ENCODE peak calls at places on chromosomes 16 and 17, in five cellular contexts. One of them, this sample, is unnamed.

GRCh38 chr17:82517230-82517865 is 2.2 kb upstream of the FOXK2 start:
- DNase-seq in K562: no peak
- DNase-seq in fibroblast of mammary gland: peak; percentile 66
- DNase-seq in stomach: peak; percentile 49
- DNase-seq in cardiac fibroblast: no peak
- DNase-seq in this sample: no peak

GRCh38 chr16:46555981-46556380 is 65.2 kb downstream of the SHCBP1 start:
- DNase-seq in K562: no peak
- DNase-seq in stomach: no peak
- DNase-seq in cardiac fibroblast: peak; percentile 31
- DNase-seq in fibroblast of mammary gland: peak; percentile 5
- DNase-seq in this sample: no peak

GRCh38 chr17:19705771-19706770 is 10.3 kb downstream of the SLC47A2 start:
- DNase-seq in stomach: no peak
- DNase-seq in cardiac fibroblast: no peak
- DNase-seq in K562: peak; percentile 1
- DNase-seq in fibroblast of mammary gland: no peak
- DNase-seq in this sample: no peak

GRCh38 chr17:82332669-82333278 is 792 bp downstream of the SECTM1 start:
- DNase-seq in cardiac fibroblast: peak; percentile 62
- DNase-seq in K562: peak; percentile 76
- DNase-seq in fibroblast of mammary gland: peak; percentile 61
- DNase-seq in stomach: peak; percentile 56
- DNase-seq in this sample: no peak

GRCh38 chr16:81445926-81446317 is 1.3 kb downstream of the CMIP start:
- DNase-seq in K562: no peak
- DNase-seq in cardiac fibroblast: no peak
- DNase-seq in stomach: no peak
- DNase-seq in fibroblast of mammary gland: no peak
- DNase-seq in this sample: no peak

GRCh38 chr16:11056090-11056988 is 112.0 kb downstream of the CLEC16A start:
- DNase-seq in fibroblast of mammary gland: no peak
- DNase-seq in K562: no peak
- DNase-seq in cardiac fibroblast: peak; percentile 51
- DNase-seq in stomach: no peak
- DNase-seq in this sample: no peak

GRCh38 chr17:2087597-2088211 is 32.8 kb downstream of the HIC1 start:
- DNase-seq in stomach: no peak
- DNase-seq in cardiac fibroblast: peak; percentile 53
- DNase-seq in K562: no peak
- DNase-seq in fibroblast of mammary gland: peak; percentile 64
- DNase-seq in this sample: no peak

GRCh38 chr17:18143044-18143936 is 34.7 kb downstream of the MYO15A start:
- DNase-seq in fibroblast of mammary gland: peak; percentile 30
- DNase-seq in cardiac fibroblast: peak; percentile 31
- DNase-seq in stomach: no peak
- DNase-seq in K562: peak; percentile 45
- DNase-seq in this sample: no peak

GRCh38 chr17:17269926-17270773 is 10.9 kb downstream of the COPS3 start:
- DNase-seq in K562: no peak
- DNase-seq in stomach: no peak
- DNase-seq in cardiac fibroblast: peak; percentile 10
- DNase-seq in fibroblast of mammary gland: peak; percentile 13
- DNase-seq in this sample: no peak

GRCh38 chr17:28282596-28282995 is 36.4 kb upstream of the TMEM97 start:
- DNase-seq in stomach: no peak
- DNase-seq in K562: no peak
- DNase-seq in cardiac fibroblast: peak; percentile 92
- DNase-seq in fibroblast of mammary gland: peak; percentile 95
- DNase-seq in this sample: no peak

GRCh38 chr16:1330260-1330914 is 3.1 kb upstream of the BAIAP3 start:
- DNase-seq in fibroblast of mammary gland: no peak
- DNase-seq in stomach: no peak
- DNase-seq in K562: no peak
- DNase-seq in cardiac fibroblast: no peak
- DNase-seq in this sample: no peak

GRCh38 chr17:27891841-27892240 is 1.3 kb downstream of the LYRM9 start:
- DNase-seq in fibroblast of mammary gland: no peak
- DNase-seq in K562: no peak
- DNase-seq in stomach: no peak
- DNase-seq in cardiac fibroblast: no peak
- DNase-seq in this sample: no peak

GRCh38 chr16:68434654-68435210 is 13.6 kb downstream of the SMPD3 start:
- DNase-seq in cardiac fibroblast: no peak
- DNase-seq in fibroblast of mammary gland: no peak
- DNase-seq in stomach: peak; percentile 54
- DNase-seq in K562: no peak
- DNase-seq in this sample: no peak

DNA sequence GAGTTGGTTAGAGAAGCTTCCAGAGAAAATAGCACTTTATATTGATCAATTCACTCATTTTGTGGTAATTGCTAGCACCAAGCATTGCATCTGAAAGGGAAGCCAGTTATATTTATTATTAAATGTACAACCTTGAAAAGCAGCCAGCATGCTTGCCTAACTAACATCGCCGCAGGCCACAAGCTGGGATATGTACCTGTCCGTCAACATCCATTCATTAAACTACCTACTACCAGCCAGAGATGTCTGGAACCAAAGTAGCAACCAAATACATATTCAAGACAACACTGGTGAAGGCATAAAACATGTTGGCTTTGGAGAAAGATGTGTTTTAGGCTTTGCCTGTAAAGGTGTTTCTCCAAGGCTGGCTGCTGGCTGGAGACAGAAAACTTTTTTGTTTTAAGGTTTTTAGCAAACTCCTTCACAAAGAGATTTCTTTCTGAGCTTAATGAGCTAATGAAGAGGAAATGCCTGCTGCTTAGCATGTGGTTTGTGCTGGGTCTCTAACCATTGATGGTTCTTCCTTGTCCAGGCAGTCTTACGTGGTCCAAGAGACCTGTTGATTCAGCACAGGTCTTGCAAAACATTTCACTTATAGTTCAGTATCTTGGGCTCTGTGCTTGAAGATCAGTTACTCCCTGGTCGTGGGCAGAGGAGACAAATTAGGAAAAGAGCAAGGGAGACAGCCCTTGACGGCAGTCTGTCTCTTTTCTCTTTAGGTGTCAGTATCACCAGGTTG is 3.1 kb downstream of the ITPRIPL2 start:
- DNase-seq in fibroblast of mammary gland: peak; percentile 61
- DNase-seq in stomach: no peak
- DNase-seq in K562: no peak
- DNase-seq in cardiac fibroblast: peak; percentile 52
- DNase-seq in this sample: no peak
- H3K4me3 ChIP-seq in fibroblast of mammary gland: peak overlapping the region; percentile 71
- H3K4me3 ChIP-seq in stomach: no peak overlapping the region
- H3K4me3 ChIP-seq in K562: no peak overlapping the region
- H3K4me3 ChIP-seq in cardiac fibroblast: peak overlapping the region; percentile 16
- H3K4me3 ChIP-seq in this sample: peak overlapping the region; percentile 69

GRCh38 chr17:74424658-74425057 is 7.2 kb upstream of the GPRC5C start:
- DNase-seq in stomach: no peak
- DNase-seq in fibroblast of mammary gland: no peak
- DNase-seq in cardiac fibroblast: no peak
- DNase-seq in K562: no peak
- DNase-seq in this sample: no peak
- H3K4me3 ChIP-seq in stomach: no peak overlapping the region
- H3K4me3 ChIP-seq in fibroblast of mammary gland: no peak overlapping the region
- H3K4me3 ChIP-seq in cardiac fibroblast: no peak overlapping the region
- H3K4me3 ChIP-seq in K562: no peak overlapping the region
- H3K4me3 ChIP-seq in this sample: no peak overlapping the region

DNA sequence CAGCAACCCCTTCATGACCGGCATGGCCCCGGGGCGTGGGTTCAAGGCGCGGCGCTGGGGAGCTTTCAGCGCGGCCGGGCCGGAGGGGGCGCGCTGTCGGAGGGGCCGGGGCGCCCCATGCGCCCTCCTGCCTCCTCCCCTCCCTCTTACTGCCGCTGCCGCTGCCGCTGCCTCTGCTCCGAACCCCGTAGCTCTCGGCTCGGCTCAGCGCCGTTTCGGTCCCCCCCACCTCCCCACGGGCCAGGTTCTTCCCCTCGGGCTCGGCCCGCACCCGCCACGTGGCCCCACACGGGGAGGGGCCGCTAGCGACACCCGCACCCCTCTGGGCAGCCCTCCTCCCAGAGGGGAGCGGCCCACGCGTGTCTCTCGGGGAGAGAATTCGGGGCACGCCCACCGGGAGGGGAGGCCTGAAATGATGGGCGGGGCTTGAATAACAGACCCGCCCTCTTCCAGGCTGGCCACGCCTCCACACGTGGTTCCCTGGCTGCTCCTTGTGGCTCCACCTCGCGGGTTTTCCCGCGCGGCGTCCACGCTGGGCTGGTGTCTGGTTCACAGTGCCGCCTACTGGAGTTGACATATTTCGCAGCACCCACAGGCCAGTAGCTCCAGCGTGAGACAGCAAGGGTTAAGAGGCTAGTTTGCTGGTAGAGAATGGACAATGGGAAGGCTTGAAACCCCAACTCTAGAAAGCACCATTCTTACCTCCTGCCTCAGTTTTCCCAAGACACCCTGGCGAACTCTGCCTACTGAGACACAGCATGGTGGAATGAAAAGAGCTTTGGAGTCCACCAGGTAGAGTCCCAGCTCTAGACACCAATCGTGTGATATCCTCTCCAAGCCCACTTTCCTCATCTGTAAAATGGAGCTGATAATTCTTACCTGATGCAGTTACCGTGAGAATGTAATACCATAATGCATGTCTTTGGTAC is at the start of gene KCNH4:
- DNase-seq in stomach: peak; percentile 81
- DNase-seq in fibroblast of mammary gland: peak; percentile 72
- DNase-seq in K562: peak; percentile 98
- DNase-seq in cardiac fibroblast: peak; percentile 79
- DNase-seq in this sample: no peak
- H3K4me3 ChIP-seq in stomach: peak within 1 kb of the TSS; percentile 41
- H3K4me3 ChIP-seq in fibroblast of mammary gland: no peak within 1 kb of the TSS
- H3K4me3 ChIP-seq in K562: peak within 1 kb of the TSS; percentile 60
- H3K4me3 ChIP-seq in cardiac fibroblast: peak within 1 kb of the TSS; percentile 28
- H3K4me3 ChIP-seq in this sample: peak within 1 kb of the TSS; percentile 23

GRCh38 chr17:35587074-35587961 is at the start of gene AP2B1:
- DNase-seq in stomach: peak; percentile 94
- DNase-seq in K562: peak; percentile 90
- DNase-seq in cardiac fibroblast: peak; percentile 98
- DNase-seq in fibroblast of mammary gland: peak; percentile 97
- DNase-seq in this sample: peak; percentile 52

GRCh38 chr17:35588196-35588920 is 1.2 kb downstream of the AP2B1 start:
- DNase-seq in K562: no peak
- DNase-seq in cardiac fibroblast: peak; percentile 77
- DNase-seq in stomach: no peak
- DNase-seq in fibroblast of mammary gland: peak; percentile 56
- DNase-seq in this sample: no peak

GRCh38 chr17:35590249-35590824 is 3.2 kb downstream of the AP2B1 start:
- DNase-seq in stomach: no peak
- DNase-seq in fibroblast of mammary gland: no peak
- DNase-seq in cardiac fibroblast: no peak
- DNase-seq in K562: no peak
- DNase-seq in this sample: no peak

GRCh38 chr17:35586569-35587073 is 501 bp upstream of the AP2B1 start:
- DNase-seq in stomach: no peak
- DNase-seq in cardiac fibroblast: no peak
- DNase-seq in K562: no peak
- DNase-seq in fibroblast of mammary gland: no peak
- DNase-seq in this sample: no peak
- H3K4me3 ChIP-seq in stomach: peak overlapping the region; percentile 91
- H3K4me3 ChIP-seq in cardiac fibroblast: peak overlapping the region; percentile 79
- H3K4me3 ChIP-seq in K562: peak overlapping the region; percentile 83
- H3K4me3 ChIP-seq in fibroblast of mammary gland: peak overlapping the region; percentile 69
- H3K4me3 ChIP-seq in this sample: peak overlapping the region; percentile 65